ENCODE peak calls at places on chromosomes 4 and X, in four cellular contexts. D is H1, K is mesendoderm, N is H9. Y is an unnamed sample.

GRCh38 chr4:184019084-184019483 is 114.0 kb downstream of the STOX2 start:
- DNase-seq in N (no peak), K (no peak), D (no peak), Y (peak)

GRCh38 chrX:40877869-40878268 is 142.5 kb upstream of the MED14 start:
- DNase-seq in N (no peak), K (no peak), D (no peak), Y (peak)

GRCh38 chr4:103272174-103272573 is 74.0 kb upstream of the CENPE start:
- DNase-seq in K (no peak), D (no peak), N (no peak), Y (no peak)

GRCh38 chrX:71955530-71956120 is 45.0 kb downstream of the NHSL2 start:
- DNase-seq in K (no peak), D (no peak), N (no peak), Y (no peak)

GRCh38 chrX:38129366-38129765 is 91.3 kb downstream of the SRPX start:
- DNase-seq in D (no peak), N (no peak), K (no peak), Y (no peak)

GRCh38 chrX:77785400-77785745 is 643 bp downstream of the ATRX start:
- DNase-seq in N (peak), D (no peak), K (peak), Y (peak)

GRCh38 chr4:39450618-39451017 is 8.1 kb downstream of the RPL9 start:
- DNase-seq in K (no peak), N (no peak), D (no peak), Y (no peak)

GRCh38 chr4:14856076-14856926 is 146.0 kb upstream of the CPEB2 start:
- DNase-seq in D (no peak), K (peak), N (no peak), Y (peak)

GRCh38 chrX:155242300-155242699 is 22.0 kb downstream of the RAB39B start:
- DNase-seq in N (no peak), D (no peak), K (no peak), Y (no peak)

GRCh38 chrX:73447311-73447794 is 500 bp downstream of the CDX4 start:
- DNase-seq in D (peak), K (peak), N (peak), Y (no peak)

GRCh38 chr4:145178740-145179139 is 1.6 kb downstream of the OTUD4 start:
- DNase-seq in N (no peak), K (no peak), D (no peak), Y (no peak)

GRCh38 chr4:39083164-39083563 is 21.1 kb downstream of the KLHL5 start:
- DNase-seq in D (no peak), K (no peak), N (no peak), Y (peak)

GRCh38 chr4:28256295-28256694 is 1395.7 kb downstream of the STIM2 start:
- DNase-seq in D (no peak), N (no peak), K (no peak), Y (no peak)

GRCh38 chr4:3475041-3475712 is 12.1 kb downstream of the DOK7 start:
- DNase-seq in D (no peak), N (no peak), K (no peak), Y (no peak)

GRCh38 chr4:54643172-54643571 is 14.6 kb upstream of the KIT start:
- DNase-seq in N (no peak), K (no peak), D (no peak), Y (no peak)
- H3K4ac ChIP-seq in N (no peak), K (no peak), D (no peak), Y (no peak)

DNA sequence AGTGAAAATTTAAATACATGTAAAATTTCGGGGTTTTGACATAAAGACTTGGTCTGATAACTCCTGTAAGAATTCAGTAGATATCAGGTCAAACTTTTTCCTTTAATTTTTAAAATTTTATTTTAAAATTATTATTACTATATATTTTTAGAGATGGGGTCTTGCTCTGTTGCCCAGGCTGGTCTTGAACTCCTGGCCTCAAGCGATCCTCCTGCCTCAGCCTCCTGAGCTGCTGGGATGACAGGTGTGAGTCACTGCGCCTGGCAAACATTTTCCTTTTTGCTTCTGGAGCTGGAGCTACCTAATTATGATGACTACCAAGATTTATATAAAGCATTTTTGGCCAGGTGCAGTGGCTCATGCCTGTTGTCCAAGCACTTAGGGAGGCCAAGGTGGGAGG is 37.3 kb downstream of the KLHL15 start:
- DNase-seq in N (no peak), K (no peak), D (no peak), Y (no peak)
- H3K4ac ChIP-seq in N (no peak), K (no peak), D (no peak), Y (no peak)

GRCh38 chrX:44874481-44875184 is 1.6 kb downstream of the KDM6A start:
- DNase-seq in N (no peak), K (peak), D (no peak), Y (peak)

GRCh38 chrX:44871114-44871645 is 1.8 kb upstream of the KDM6A start:
- DNase-seq in N (no peak), D (no peak), K (peak), Y (no peak)

GRCh38 chrX:44873415-44874270 is 655 bp downstream of the KDM6A start:
- DNase-seq in D (peak), K (peak), N (no peak), Y (peak)

GRCh38 chrX:44872319-44872816 is 620 bp upstream of the KDM6A start:
- DNase-seq in D (no peak), N (no peak), K (no peak), Y (peak)

DNA sequence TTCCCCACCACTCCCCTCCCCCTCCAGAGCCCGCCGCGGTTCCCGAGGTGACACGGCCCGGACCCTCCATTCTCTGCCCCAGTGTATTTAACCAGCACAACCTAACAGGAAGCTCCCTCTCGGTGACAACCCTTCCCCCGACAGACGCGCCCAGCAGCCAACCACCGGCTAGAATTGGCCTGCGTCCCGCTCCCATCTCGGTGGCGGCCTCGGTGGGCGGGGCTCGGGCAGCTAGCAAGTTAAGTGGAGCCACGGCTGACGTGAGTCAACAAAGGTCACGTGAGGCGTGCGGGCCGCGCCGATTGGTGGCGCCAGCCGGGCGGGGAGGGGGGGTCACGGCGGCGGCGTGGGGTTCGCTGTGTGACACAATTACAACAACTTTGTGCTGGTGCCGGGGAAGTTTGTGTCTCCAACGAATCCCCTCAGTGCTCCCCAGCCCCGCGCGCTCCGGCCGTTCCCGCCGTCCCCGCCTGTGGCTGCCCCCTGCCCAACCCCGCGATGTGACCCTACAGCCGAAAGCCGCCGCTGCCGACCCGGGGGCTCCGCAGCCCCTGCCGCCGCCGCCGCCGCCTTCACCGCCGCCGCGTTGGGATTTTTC is at the start of gene KDM6A:
- DNase-seq in D (peak), N (peak), K (peak), Y (peak)
- H3K4ac ChIP-seq in D (no peak), N (no peak), K (peak), Y (peak)

GRCh38 chr4:153792893-153793227 is 4.0 kb upstream of the SFRP2 start:
- DNase-seq in N (peak), K (peak), D (no peak), Y (no peak)

GRCh38 chr4:153790962-153791551 is 2.2 kb upstream of the SFRP2 start:
- DNase-seq in N (peak), D (peak), K (peak), Y (no peak)

GRCh38 chr4:153794001-153794400 is 5.1 kb upstream of the SFRP2 start:
- DNase-seq in N (no peak), D (no peak), K (no peak), Y (no peak)

GRCh38 chr4:153789741-153790651 is 1.1 kb upstream of the SFRP2 start:
- DNase-seq in N (peak), K (peak), D (peak), Y (no peak)

DNA sequence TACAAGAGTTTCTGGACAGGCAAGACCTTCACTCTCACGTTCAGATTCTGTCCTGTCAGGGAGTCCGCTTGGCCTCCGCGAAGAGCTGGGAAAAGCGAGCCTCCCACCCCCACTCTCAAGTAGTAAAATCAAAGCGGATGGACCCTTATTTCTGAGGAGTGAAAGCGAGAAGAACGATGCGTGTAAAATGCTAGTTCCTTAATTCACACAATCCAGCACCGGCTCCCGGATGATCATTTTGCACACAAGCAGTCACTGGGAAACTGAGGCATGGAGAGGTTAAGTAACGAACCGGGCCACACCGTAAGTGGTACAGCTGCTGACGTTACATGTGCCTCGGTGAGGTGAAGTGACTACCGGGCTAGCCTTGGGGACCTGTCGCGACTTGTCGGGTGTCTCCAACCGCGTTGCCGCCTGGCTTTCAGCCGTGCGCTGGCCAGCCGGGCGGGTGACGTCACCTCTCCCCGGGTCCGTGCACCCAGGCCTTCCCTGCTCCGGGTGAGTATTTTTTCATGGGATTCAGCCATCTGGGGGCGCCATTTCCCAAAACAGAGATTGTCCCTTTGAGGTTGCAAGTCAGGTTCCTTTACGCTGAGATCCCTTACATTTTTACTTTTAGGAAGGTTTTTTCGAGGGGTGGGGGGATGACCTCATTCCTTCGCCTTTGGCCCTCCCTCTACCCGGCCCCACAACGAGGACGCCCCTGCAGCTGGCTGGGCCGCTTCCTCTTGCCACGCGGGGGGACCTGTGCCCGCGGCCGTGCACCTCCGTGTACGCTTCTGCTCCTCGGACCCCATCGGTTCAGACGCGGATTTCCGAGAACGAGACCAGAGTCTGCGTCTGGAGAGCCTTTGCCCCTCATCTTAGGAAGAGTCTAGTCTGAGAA is 3.4 kb upstream of the SFRP2 start:
- DNase-seq in D (peak), N (peak), K (peak), Y (no peak)
- H3K4ac ChIP-seq in D (peak), N (no peak), K (no peak), Y (no peak)

GRCh38 chrX:105715746-105716145 is 106.6 kb upstream of the NRK start:
- DNase-seq in K (no peak), N (no peak), D (no peak), Y (no peak)
- H3K4ac ChIP-seq in K (no peak), N (no peak), D (no peak), Y (no peak)

GRCh38 chrX:19877431-19877830 is 10.0 kb downstream of the SH3KBP1 start:
- DNase-seq in N (no peak), K (no peak), D (no peak), Y (no peak)

GRCh38 chrX:19879181-19879580 is 8.2 kb downstream of the SH3KBP1 start:
- DNase-seq in D (no peak), K (no peak), N (no peak), Y (no peak)

GRCh38 chrX:19875051-19875432 is 12.4 kb downstream of the SH3KBP1 start:
- DNase-seq in N (no peak), K (peak), D (no peak), Y (peak)

GRCh38 chrX:19874391-19875050 is 12.9 kb downstream of the SH3KBP1 start:
- DNase-seq in D (no peak), K (no peak), N (no peak), Y (no peak)

DNA sequence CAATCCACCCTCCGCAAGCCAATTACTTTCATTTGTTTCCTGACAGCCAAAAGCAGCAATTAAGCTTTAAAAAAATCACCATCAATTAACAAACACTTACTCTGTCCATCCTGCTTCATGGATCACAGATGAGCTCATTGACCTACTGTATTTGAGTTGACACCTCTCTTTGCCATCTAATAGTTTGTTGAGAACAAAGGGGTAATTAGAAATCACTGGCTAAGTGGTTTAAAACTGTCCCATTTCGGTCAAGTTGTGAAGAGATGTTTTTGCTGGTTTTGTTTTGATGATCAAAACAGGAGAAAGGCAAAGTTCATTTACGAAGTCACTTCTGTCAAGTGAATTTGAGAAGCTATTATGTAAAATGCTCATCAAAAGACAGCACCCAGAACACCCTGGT is 10.4 kb downstream of the SH3KBP1 start:
- DNase-seq in K (no peak), D (no peak), N (no peak), Y (no peak)
- H3K4ac ChIP-seq in K (no peak), D (no peak), N (no peak), Y (no peak)

Y was measured in IMR-90.